ENCODE peak calls at places on chromosome 18, in four cellular contexts. J is neural progenitor cell, L is lower lobe of right lung, F is Peyer's patch. D is an unnamed sample. For H3K9me3, the result is how much of the 10 kb centered on the place peaks cover.

GRCh38 chr18:1017227-1017626 is 112.6 kb downstream of the ADCYAP1 start:
- DNase-seq in J (no peak), L (no peak), F (no peak), D (no peak)

GRCh38 chr18:52481116-52481515 is 141.1 kb downstream of the DCC start:
- DNase-seq in J (no peak), L (peak), F (no peak), D (no peak)

GRCh38 chr18:74994502-74995403 is 214.2 kb downstream of the PTGR3 start:
- DNase-seq in J (no peak), L (no peak), F (peak), D (no peak)

GRCh38 chr18:48022531-48023330 is 92.3 kb upstream of the SMAD2 start:
- DNase-seq in J (peak), L (no peak), F (no peak), D (no peak)

GRCh38 chr18:76973512-76974302 is 151.3 kb downstream of the ZNF236 start:
- DNase-seq in J (no peak), L (no peak), F (no peak), D (no peak)

GRCh38 chr18:32730620-32731021 is 42.2 kb downstream of the KLHL14 start:
- DNase-seq in J (no peak), L (no peak), F (no peak), D (no peak)

GRCh38 chr18:39051013-39051412 is 1485.4 kb upstream of the CELF4 start:
- DNase-seq in J (no peak), L (no peak), F (no peak), D (no peak)

GRCh38 chr18:111292-112014 is 46.9 kb upstream of the USP14 start:
- DNase-seq in J (peak), L (peak), F (peak), D (no peak)

GRCh38 chr18:50111398-50111797 is 83.5 kb downstream of the MYO5B start:
- DNase-seq in J (no peak), L (no peak), F (no peak), D (no peak)

GRCh38 chr18:9861933-9862332 is 23.8 kb upstream of the TXNDC2 start:
- DNase-seq in J (no peak), L (no peak), F (no peak), D (no peak)

GRCh38 chr18:59357928-59358327 is 1.1 kb downstream of the LMAN1 start:
- DNase-seq in J (peak), L (no peak), F (no peak), D (no peak)

GRCh38 chr18:78293940-78294401 is 685.6 kb upstream of the SALL3 start:
- DNase-seq in J (peak), L (no peak), F (no peak), D (no peak)

GRCh38 chr18:31678425-31678824 is 6.0 kb downstream of the B4GALT6 start:
- DNase-seq in J (no peak), L (no peak), F (no peak), D (no peak)

GRCh38 chr18:49655266-49656097 is 93.6 kb downstream of the LIPG start:
- DNase-seq in J (no peak), L (no peak), F (no peak), D (no peak)

GRCh38 chr18:67151366-67151765 is 365.2 kb downstream of the DSEL start:
- DNase-seq in J (peak), L (no peak), F (no peak), D (no peak)

DNA sequence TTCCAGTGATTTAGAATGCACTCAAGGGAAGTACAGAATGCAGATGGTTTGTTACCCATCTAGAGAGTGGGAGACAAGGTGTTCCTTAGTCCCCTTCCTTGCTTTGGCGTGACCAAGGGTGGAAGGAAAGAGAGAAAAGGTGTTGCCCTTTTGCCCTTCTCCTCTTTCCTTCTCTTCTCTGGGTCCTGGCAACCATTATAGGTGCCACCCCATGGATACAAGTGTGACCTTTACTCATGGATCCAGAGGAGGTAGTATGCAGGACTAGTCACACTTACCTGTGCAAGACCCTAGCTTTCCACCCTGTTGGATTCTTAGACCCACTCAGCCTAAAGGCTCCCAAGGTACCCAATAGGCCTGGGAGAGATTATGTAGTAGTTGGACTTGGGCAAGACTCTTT is 11.6 kb upstream of the RBFA start:
- DNase-seq in J (peak), L (no peak), F (no peak), D (no peak)
- H3K9me3 ChIP-seq in J (under half), L (half or more), F (under half), D (half or more)

DNA sequence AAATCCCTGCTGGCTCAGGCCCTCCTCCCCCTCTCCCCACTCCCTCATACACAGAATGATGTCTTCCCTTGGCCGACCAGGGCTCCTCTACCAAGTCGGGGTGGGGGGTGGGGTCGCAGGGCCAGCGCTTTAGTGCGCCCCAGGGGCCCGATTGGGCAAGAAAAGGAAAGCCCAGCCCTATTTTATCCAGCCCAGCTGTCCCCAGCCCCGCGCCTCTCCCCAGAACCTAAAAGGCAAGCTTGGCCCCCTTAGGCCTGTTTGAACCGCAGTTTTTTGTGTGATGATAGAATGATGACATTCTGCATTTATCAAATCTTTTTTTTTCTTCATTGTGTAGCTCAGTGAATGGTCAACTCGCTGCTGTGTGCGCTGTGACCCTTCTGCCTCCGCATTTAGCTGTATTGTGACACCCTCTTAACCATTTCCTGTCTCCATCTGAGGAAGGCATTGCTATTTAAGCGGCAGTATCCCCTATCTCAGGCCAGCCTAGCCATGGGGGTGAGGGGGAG is 231.4 kb downstream of the HAUS1 start:
- DNase-seq in J (peak), L (no peak), F (no peak), D (no peak)
- H3K27ac ChIP-seq in J (no peak), L (no peak), F (no peak), D (no peak)

GRCh38 chr18:63157293-63158011 is 162.1 kb downstream of the BCL2 start:
- DNase-seq in J (no peak), L (no peak), F (peak), D (no peak)
- H3K4me3 ChIP-seq in J (no peak), L (no peak), F (no peak), D (peak)

DNA sequence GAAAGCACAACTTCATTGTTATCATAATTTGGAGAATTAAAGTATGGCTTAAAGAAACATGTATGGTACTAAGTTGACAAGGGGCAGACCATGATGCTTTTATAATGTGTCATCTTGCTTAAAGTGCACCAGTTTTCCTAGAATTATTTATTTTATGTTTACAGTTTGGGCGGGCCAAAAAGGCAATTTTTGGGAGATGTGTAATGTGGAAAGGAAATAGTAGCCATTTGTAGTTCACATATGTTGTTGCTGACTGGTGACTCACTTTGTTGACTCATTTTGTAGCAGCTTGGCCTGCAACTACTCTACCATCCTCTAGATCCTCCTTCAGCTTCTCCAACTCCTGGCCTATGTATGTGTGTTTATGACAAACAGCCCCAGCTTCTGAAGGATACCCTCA is 7.7 kb downstream of the ZSCAN30 start:
- DNase-seq in J (no peak), L (no peak), F (no peak), D (no peak)
- H3K9me3 ChIP-seq in J (under half), L (under half), F (under half), D (under half)

GRCh38 chr18:55515946-55516710 is 71.9 kb downstream of the TCF4 start:
- DNase-seq in J (no peak), L (no peak), F (no peak), D (no peak)

GRCh38 chr18:55510809-55511208 is 77.2 kb downstream of the TCF4 start:
- DNase-seq in J (no peak), L (no peak), F (no peak), D (no peak)

GRCh38 chr18:55511277-55511676 is 76.7 kb downstream of the TCF4 start:
- DNase-seq in J (no peak), L (no peak), F (no peak), D (no peak)

GRCh38 chr18:55515204-55515603 is 72.8 kb downstream of the TCF4 start:
- DNase-seq in J (no peak), L (no peak), F (no peak), D (no peak)

GRCh38 chr18:55513199-55513598 is 74.8 kb downstream of the TCF4 start:
- DNase-seq in J (no peak), L (no peak), F (no peak), D (no peak)
- H3K27ac ChIP-seq in J (no peak), L (no peak), F (no peak), D (no peak)

GRCh38 chr18:3624818-3625716 is 175.1 kb downstream of the TGIF1 start:
- DNase-seq in J (no peak), L (no peak), F (no peak), D (no peak)

GRCh38 chr18:3626927-3627240 is 176.9 kb downstream of the TGIF1 start:
- DNase-seq in J (no peak), L (no peak), F (no peak), D (no peak)

GRCh38 chr18:3625717-3626091 is 175.7 kb downstream of the TGIF1 start:
- DNase-seq in J (no peak), L (no peak), F (no peak), D (no peak)

GRCh38 chr18:3623769-3624545 is 174.0 kb downstream of the TGIF1 start:
- DNase-seq in J (peak), L (peak), F (no peak), D (peak)

DNA sequence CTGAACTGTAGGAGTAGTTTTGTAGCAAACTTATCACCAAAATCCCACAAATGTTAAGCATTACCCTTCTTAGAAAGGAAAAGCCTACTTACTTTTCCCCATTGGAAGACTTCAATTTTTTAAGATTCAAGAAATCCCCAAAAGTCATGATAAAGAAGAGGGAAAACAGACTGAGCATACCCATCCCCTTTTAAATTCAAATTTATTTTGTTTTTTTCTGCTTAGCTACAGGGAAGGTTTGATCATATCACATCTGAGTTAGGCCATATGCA is 174.5 kb downstream of the TGIF1 start:
- DNase-seq in J (no peak), L (no peak), F (no peak), D (no peak)
- H3K4me3 ChIP-seq in J (no peak), L (no peak), F (no peak), D (peak)

DNA sequence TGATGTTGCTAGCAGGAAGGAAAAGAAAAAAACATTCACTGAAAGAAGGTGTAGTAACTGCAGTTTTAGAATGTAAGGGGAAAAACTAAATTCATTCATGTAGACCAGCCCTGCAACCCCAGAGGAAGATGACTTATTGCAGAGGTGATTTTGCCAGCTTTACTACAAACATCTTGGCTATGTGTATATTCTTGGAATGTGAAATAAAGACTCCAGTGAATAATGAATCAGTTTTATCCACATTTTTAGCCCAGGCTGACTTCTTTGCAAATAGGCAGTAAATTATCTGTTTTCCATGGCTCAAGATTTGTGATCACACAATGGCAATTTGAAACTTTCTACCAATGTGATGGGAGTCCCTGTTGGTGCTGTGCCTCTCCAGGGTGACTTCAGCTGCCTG is 206.1 kb upstream of the SETBP1 start:
- DNase-seq in J (no peak), L (no peak), F (no peak), D (no peak)
- H3K9me3 ChIP-seq in J (under half), L (under half), F (under half), D (under half)

GRCh38 chr18:28043631-28044030 is 133.3 kb downstream of the CDH2 start:
- DNase-seq in J (no peak), L (no peak), F (no peak), D (no peak)

GRCh38 chr18:28040216-28040615 is 136.7 kb downstream of the CDH2 start:
- DNase-seq in J (no peak), L (no peak), F (no peak), D (no peak)

GRCh38 chr18:28040720-28041119 is 136.2 kb downstream of the CDH2 start:
- DNase-seq in J (no peak), L (no peak), F (no peak), D (no peak)

GRCh38 chr18:28039078-28039477 is 137.9 kb downstream of the CDH2 start:
- DNase-seq in J (no peak), L (no peak), F (no peak), D (no peak)

GRCh38 chr18:28041366-28041765 is 135.6 kb downstream of the CDH2 start:
- DNase-seq in J (peak), L (no peak), F (no peak), D (no peak)
- H3K27ac ChIP-seq in J (peak), L (no peak), F (no peak), D (no peak)

DNA sequence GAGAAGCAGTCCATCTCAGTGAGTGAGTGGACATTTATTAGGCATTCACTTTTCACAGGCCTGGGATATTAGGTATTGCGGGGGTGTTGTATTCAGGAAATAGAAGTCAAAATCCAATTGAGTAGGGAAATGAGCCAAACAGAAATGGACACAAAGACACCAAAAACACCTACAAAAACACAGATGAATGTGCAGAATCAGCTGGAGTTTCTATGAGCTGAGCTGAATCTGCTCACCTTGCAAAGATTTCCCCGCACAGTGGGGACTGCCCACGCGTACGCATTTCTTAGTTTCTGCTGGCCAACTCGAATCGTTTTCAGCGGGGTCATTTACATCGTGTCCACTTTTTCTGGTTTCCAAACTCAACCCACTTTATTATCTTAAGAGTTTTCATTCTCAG is 160.0 kb downstream of the BCL2 start:
- DNase-seq in J (no peak), L (no peak), F (no peak), D (no peak)
- H3K4me3 ChIP-seq in J (no peak), L (no peak), F (no peak), D (no peak)

DNA sequence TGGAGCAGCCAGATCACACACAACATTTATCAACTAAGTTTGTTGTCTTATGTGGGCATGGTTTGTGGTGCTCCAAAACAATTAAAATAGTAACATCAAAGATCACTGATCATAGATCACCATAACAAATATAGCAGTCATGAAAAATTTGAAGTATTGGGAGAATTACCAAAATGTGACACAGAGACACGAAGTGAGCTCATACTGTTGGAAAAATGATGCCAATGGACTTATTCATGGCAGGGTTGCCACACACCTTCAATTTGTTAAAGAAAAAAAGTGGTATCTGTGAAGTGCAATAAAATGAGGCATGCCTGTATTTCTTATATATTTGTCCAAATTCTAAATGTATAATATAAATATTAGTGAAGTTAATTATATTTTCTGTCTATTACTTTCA is 42.9 kb upstream of the CABYR start:
- DNase-seq in J (no peak), L (no peak), F (no peak), D (no peak)
- H3K9me3 ChIP-seq in J (under half), L (under half), F (under half), D (under half)

D was measured in thoracic aorta.